ENCODE peak calls at places on chromosomes 16 and 17, in ten cellular contexts. V is PC-3; N is left cardiac atrium; G is KG1; W is hepatic stellate cell; Y is AG09309; J is T-helper 2 cell treated with Interferon-gamma antibody and Interleukin-4, amounts not matched to agents 5 μg/mL and 100 μg/mL, for 36 hours; X is dermis blood vessel endothelial cell; E is CD8-positive, alpha-beta T cell; R is iris pigment epithelial cell. U is an unnamed sample.

GRCh38 chr16:67516296-67517177 is 12.1 kb upstream of the RIPOR1 start:
- DNase-seq in Y (peak; percentile 21), V (peak; percentile 55), G (no peak), W (peak; percentile 78), N (no peak), J (no peak), E (no peak), R (peak; percentile 38), X (peak; percentile 70), U (peak; percentile 59)

GRCh38 chr17:73613947-73614655 is 30.1 kb downstream of the SDK2 start:
- DNase-seq in R (no peak), W (no peak), N (no peak), V (no peak), E (no peak), X (no peak), Y (no peak), J (no peak), G (no peak), U (no peak)

GRCh38 chr17:36835036-36835435 is 102.2 kb upstream of the LHX1 start:
- DNase-seq in V (no peak), R (no peak), Y (no peak), J (no peak), X (no peak), E (no peak), N (no peak), W (no peak), G (no peak), U (no peak)

GRCh38 chr17:81386646-81387234 is 8.5 kb upstream of the BAHCC1 start:
- DNase-seq in N (peak; percentile 57), W (peak; percentile 43), R (no peak), E (no peak), G (no peak), J (peak; percentile 28), X (peak; percentile 22), Y (no peak), V (no peak), U (peak; percentile 54)

GRCh38 chr17:50127661-50128361 is 2.1 kb downstream of the SAMD14 start:
- DNase-seq in V (peak; percentile 35), X (peak; percentile 63), N (no peak), E (no peak), J (no peak), Y (no peak), R (peak; percentile 49), G (no peak), W (no peak), U (no peak)

GRCh38 chr17:33463887-33464286 is 170.8 kb upstream of the ASIC2 start:
- DNase-seq in G (no peak), W (no peak), N (no peak), X (no peak), E (no peak), R (no peak), J (no peak), Y (no peak), V (no peak), U (no peak)

GRCh38 chr16:26464576-26465266 is 602.0 kb upstream of the C16orf82 start:
- DNase-seq in J (no peak), X (no peak), V (no peak), Y (no peak), R (no peak), G (no peak), E (no peak), N (no peak), W (no peak), U (no peak)

GRCh38 chr16:84453061-84453752 is 51.3 kb downstream of the MEAK7 start:
- DNase-seq in E (no peak), Y (no peak), R (no peak), J (no peak), G (no peak), X (no peak), N (no peak), V (no peak), W (no peak), U (no peak)

GRCh38 chr16:50519001-50519400 is 29.2 kb upstream of the NKD1 start:
- DNase-seq in N (no peak), E (no peak), R (no peak), G (no peak), V (no peak), X (no peak), J (no peak), W (no peak), Y (no peak), U (no peak)

GRCh38 chr17:19320876-19321275 is 41.6 kb downstream of the B9D1 start:
- DNase-seq in V (no peak), R (no peak), E (no peak), W (no peak), X (no peak), J (no peak), Y (no peak), N (peak; percentile 7), G (no peak), U (no peak)

U was measured in AG20443.